ENCODE peak calls at places on chromosomes 4 and X, in seven cellular contexts. I, C, M, V, W, U and Y are unnamed samples.

GRCh38 chr4:109588176-109588575 is 28.1 kb downstream of the MCUB start:
- DNase-seq in I (no peak), M (peak), V (no peak), U (no peak), W (no peak), C (no peak), Y (peak)

GRCh38 chrX:3771756-3772155 is 58.3 kb upstream of the PRKX start:
- DNase-seq in W (no peak), V (no peak), I (no peak), U (no peak), M (no peak), C (no peak), Y (no peak)

GRCh38 chr4:31283689-31284088 is 563.5 kb downstream of the PCDH7 start:
- DNase-seq in U (no peak), I (no peak), M (no peak), W (no peak), V (no peak), C (no peak), Y (no peak)

GRCh38 chrX:136147320-136147901 is at the start of gene FHL1:
- DNase-seq in M (peak), W (peak), I (peak), V (peak), C (peak), U (no peak), Y (peak)

GRCh38 chrX:7028246-7028645 is 119.3 kb upstream of the STS start:
- DNase-seq in V (no peak), W (no peak), U (no peak), I (no peak), C (no peak), M (no peak), Y (no peak)

GRCh38 chr4:24010573-24010972 is 120.7 kb upstream of the PPARGC1A start:
- DNase-seq in V (no peak), M (no peak), W (no peak), U (no peak), I (no peak), C (no peak), Y (no peak)

GRCh38 chr4:168101026-168101425 is 8.7 kb downstream of the ANXA10 start:
- DNase-seq in C (no peak), I (no peak), M (no peak), W (no peak), V (no peak), U (no peak), Y (no peak)

GRCh38 chr4:151169223-151169622 is 69.8 kb downstream of the RPS3A start:
- DNase-seq in U (peak), I (peak), M (no peak), V (no peak), W (peak), C (peak), Y (no peak)

GRCh38 chrX:37998586-37999267 is 7.6 kb upstream of the SYTL5 start:
- DNase-seq in M (no peak), W (no peak), V (no peak), U (no peak), C (no peak), I (no peak), Y (no peak)

GRCh38 chrX:680062-680461 is 49.5 kb downstream of the SHOX start:
- DNase-seq in C (no peak), W (no peak), V (no peak), I (no peak), M (no peak), U (no peak), Y (no peak)

GRCh38 chr4:94766856-94767255 is 9.1 kb downstream of the BMPR1B start:
- DNase-seq in V (no peak), C (no peak), I (no peak), W (no peak), M (no peak), U (no peak), Y (no peak)

GRCh38 chrX:133726211-133726630 is 259.2 kb downstream of the GPC3 start:
- DNase-seq in M (no peak), U (no peak), C (no peak), W (no peak), V (no peak), I (no peak), Y (no peak)

GRCh38 chrX:78104447-78105176 is 564 bp downstream of the PGK1 start:
- DNase-seq in I (peak), W (peak), U (peak), V (peak), M (peak), C (peak), Y (peak)

GRCh38 chr4:41177016-41177415 is 37.3 kb downstream of the APBB2 start:
- DNase-seq in C (no peak), V (no peak), U (no peak), W (no peak), I (no peak), M (no peak), Y (no peak)

GRCh38 chr4:183635737-183636136 is 23.2 kb downstream of the RWDD4 start:
- DNase-seq in M (no peak), I (no peak), W (no peak), U (no peak), V (no peak), C (no peak), Y (no peak)

GRCh38 chrX:68511255-68511654 is 12.4 kb downstream of the YIPF6 start:
- DNase-seq in M (peak), V (peak), U (no peak), W (peak), C (no peak), I (no peak), Y (peak)

GRCh38 chr4:100898844-100899243 is 381.0 kb upstream of the EMCN start:
- DNase-seq in C (no peak), I (no peak), V (no peak), U (no peak), W (no peak), M (no peak), Y (no peak)

GRCh38 chr4:56863441-56864129 is 42.1 kb upstream of the SPINK2 start:
- DNase-seq in I (no peak), U (no peak), M (no peak), C (no peak), W (no peak), V (no peak), Y (no peak)

GRCh38 chrX:111376897-111377601 is 34.9 kb downstream of the DCX start:
- DNase-seq in I (no peak), U (no peak), V (no peak), M (no peak), W (no peak), C (no peak), Y (no peak)

GRCh38 chr4:184364100-184364921 is 110.0 kb downstream of the IRF2 start:
- DNase-seq in M (no peak), W (no peak), V (no peak), U (no peak), C (no peak), I (no peak), Y (no peak)

GRCh38 chr4:813900-814299 is 12.0 kb downstream of the CPLX1 start:
- DNase-seq in V (no peak), I (no peak), C (no peak), U (no peak), W (no peak), M (no peak), Y (no peak)

GRCh38 chrX:102345916-102346315 is 93.9 kb downstream of the NXF2B start:
- DNase-seq in M (peak), C (peak), V (peak), W (peak), U (peak), I (peak), Y (peak)

GRCh38 chr4:187090401-187090800 is 366.7 kb upstream of the FAT1 start:
- DNase-seq in U (no peak), C (no peak), W (no peak), I (no peak), V (no peak), M (no peak), Y (no peak)

GRCh38 chrX:54178100-54178940 is 4.7 kb downstream of the FAM120C start:
- DNase-seq in W (no peak), I (no peak), M (no peak), U (no peak), C (no peak), V (no peak), Y (no peak)

GRCh38 chrX:41043950-41044349 is 41.3 kb upstream of the USP9X start:
- DNase-seq in C (no peak), M (no peak), W (no peak), I (no peak), U (no peak), V (no peak), Y (no peak)

GRCh38 chrX:19040373-19040772 is 56.5 kb upstream of the PHKA2 start:
- DNase-seq in C (no peak), W (no peak), U (no peak), I (no peak), V (no peak), M (no peak), Y (no peak)

GRCh38 chrX:67780694-67781109 is 236.9 kb downstream of the AR start:
- DNase-seq in V (no peak), W (peak), M (no peak), I (peak), C (peak), U (peak), Y (no peak)

GRCh38 chr4:54683616-54684346 is 26.0 kb downstream of the KIT start:
- DNase-seq in C (no peak), I (no peak), M (peak), U (no peak), V (peak), W (no peak), Y (peak)

GRCh38 chr4:26139310-26139924 is 181.4 kb upstream of the RBPJ start:
- DNase-seq in V (no peak), M (no peak), I (no peak), U (no peak), W (no peak), C (no peak), Y (no peak)

GRCh38 chr4:103364066-103364465 is 165.9 kb upstream of the CENPE start:
- DNase-seq in M (no peak), C (no peak), V (no peak), W (no peak), U (no peak), I (no peak), Y (no peak)

GRCh38 chrX:82677281-82677680 is 830.8 kb upstream of the POU3F4 start:
- DNase-seq in W (no peak), U (no peak), I (no peak), C (no peak), M (no peak), V (no peak), Y (no peak)

DNA sequence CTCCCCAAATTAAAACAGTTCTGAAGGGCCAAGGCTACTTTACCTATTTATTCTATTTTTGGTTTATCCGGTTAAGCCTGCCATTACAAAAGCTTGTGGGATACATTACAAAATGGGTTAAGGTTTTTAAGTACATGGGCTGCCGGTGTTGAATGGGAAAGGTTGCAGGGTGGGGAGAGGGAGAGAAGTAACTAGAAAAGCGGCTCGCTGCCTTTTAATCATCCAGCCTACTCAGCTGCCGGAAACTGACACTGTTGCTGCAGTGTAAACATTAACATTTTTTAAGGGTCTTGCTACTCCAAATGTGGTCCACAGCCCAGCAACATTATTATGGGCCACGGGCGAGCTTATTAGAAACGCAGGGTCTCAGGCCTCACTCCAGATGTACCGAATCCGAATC is 1.5 kb upstream of the IL1RAPL1 start:
- DNase-seq in U (no peak), W (no peak), V (no peak), I (no peak), C (no peak), M (no peak), Y (no peak)
- H3K4me3 ChIP-seq in U (peak), W (peak), V (no peak), I (peak), C (no peak), M (no peak), Y (no peak)

DNA sequence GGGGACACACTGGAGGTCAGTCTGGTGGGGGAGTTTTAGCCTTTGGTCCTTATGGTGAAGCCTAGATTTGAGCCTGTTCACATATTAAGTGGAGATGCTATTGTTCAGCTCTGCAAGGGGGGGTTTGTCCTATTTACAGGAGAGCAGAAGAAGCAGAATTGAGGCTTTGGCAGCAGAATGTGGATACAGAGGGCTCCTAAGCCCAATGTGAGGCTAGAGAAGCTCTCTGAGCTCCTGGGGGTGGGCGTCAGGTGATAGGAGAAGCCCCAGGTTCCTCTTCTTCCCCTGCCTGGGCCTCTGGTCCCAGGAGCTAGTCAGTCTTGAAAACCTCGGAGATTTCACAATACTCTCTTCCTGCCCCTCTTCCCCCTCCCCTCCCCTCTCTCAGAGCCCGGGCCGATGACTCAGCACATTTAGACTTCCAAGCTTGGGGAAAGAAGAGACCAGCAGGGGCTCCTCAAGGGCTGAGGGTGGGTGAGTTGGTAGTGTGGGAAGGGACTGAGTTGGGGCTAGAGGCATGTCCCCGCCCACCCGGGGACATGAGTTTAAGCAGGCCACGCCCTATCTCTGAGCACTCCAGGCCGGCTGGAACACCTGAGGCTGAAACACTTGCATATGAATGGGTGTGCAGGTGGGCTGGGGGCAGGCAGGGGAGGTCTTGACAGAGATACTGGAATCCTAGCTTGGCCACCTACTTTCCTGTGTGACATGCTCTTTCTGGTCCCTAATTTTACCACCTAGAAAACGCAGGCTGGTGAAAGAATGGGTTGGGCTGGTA is 3.4 kb downstream of the TFE3 start:
- DNase-seq in M (no peak), V (no peak), W (peak), U (peak), I (peak), C (peak), Y (peak)
- H3K4me3 ChIP-seq in M (no peak), V (no peak), W (peak), U (peak), I (peak), C (no peak), Y (peak)

DNA sequence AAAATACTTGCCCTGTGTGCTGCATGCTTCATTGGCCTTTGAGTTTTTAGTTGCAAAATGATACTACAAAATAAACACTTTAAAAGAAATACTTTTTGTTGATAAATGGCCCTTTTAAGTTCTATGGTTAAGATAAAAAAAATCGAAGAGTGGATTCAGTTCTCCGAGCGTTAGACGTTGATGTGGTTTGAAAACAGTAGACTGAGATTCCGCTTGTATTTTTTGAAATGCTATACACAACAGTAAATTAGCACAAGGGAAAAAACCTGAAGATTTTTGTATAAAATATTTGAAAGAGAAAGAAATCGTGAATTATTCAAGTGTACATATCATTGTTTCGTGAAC is 1.4 kb downstream of the BMP2K start:
- DNase-seq in C (no peak), V (no peak), W (no peak), I (no peak), U (no peak), M (peak), Y (no peak)
- H3K4me3 ChIP-seq in C (peak), V (peak), W (peak), I (peak), U (peak), M (peak), Y (peak)

GRCh38 chrX:50814701-50815476 is 895 bp upstream of the SHROOM4 start:
- DNase-seq in V (no peak), M (no peak), W (no peak), C (no peak), U (no peak), I (no peak), Y (no peak)
- H3K4me3 ChIP-seq in V (no peak), M (no peak), W (peak), C (no peak), U (no peak), I (peak), Y (no peak)

GRCh38 chr4:5019796-5020195 is 538 bp upstream of the CYTL1 start:
- DNase-seq in C (no peak), I (no peak), U (peak), M (no peak), V (no peak), W (no peak), Y (no peak)

GRCh38 chr4:5018603-5019002 is 655 bp downstream of the CYTL1 start:
- DNase-seq in I (no peak), C (no peak), U (peak), V (no peak), M (no peak), W (no peak), Y (no peak)

GRCh38 chr4:5018096-5018495 is 1.2 kb downstream of the CYTL1 start:
- DNase-seq in U (no peak), I (no peak), V (no peak), M (no peak), W (no peak), C (no peak), Y (no peak)

GRCh38 chr4:5020341-5020740 is 1.1 kb upstream of the CYTL1 start:
- DNase-seq in I (no peak), W (no peak), C (no peak), V (no peak), U (peak), M (no peak), Y (no peak)

DNA sequence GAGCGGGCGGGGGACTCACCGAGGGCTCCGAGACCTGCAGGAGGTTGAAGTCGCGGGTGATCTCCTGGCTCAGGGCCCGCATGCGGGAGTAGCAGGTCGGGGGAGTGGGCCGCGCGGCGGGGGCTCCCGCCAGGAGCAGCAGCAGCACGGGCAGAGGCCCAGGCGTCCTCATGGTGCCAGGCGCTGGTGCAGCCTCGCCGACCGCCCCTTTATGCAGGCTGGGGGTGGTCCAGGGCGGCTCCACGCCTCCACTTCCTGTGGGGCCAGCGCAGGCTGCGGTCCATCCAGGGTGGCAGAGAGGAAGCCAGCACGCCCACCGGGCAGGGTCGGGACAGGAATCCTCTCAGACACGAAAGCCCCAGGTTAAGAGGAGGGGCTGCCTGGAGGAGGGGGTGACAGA is at the start of gene CYTL1:
- DNase-seq in V (no peak), M (no peak), U (peak), C (no peak), I (no peak), W (no peak), Y (no peak)
- H3K4me3 ChIP-seq in V (no peak), M (no peak), U (no peak), C (no peak), I (no peak), W (no peak), Y (no peak)

GRCh38 chr4:3341760-3342159 is 48.9 kb downstream of the RGS12 start:
- DNase-seq in U (no peak), W (no peak), I (no peak), M (no peak), V (no peak), C (no peak), Y (no peak)
- H3K4me3 ChIP-seq in U (no peak), W (no peak), I (no peak), M (no peak), V (no peak), C (no peak), Y (no peak)

DNA sequence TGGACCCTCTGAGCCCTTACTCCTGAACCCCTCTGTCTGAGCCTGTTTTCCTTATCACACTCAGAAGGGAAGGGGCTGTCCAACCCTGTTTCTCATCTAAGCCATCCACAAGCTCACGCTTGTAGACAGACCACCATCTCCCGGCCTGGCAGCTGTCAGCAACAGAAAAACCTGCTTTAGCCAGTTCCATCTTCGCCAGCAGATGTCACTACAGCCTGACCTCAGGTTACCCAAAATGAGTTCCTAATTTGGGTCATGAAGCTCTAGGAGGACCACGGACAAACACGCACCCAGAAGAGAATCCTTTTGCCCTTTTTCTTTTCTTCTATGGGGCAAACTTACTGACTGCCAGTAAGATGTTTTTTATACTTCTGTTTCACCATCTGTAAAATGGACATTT is 445.4 kb downstream of the BCOR start:
- DNase-seq in M (no peak), U (no peak), W (no peak), I (no peak), V (no peak), C (no peak), Y (peak)
- H3K4me3 ChIP-seq in M (no peak), U (no peak), W (no peak), I (no peak), V (no peak), C (no peak), Y (no peak)

GRCh38 chr4:66443020-66443419 is 772.7 kb upstream of the EPHA5 start:
- DNase-seq in V (no peak), W (no peak), M (no peak), I (no peak), C (no peak), U (no peak), Y (no peak)
- H3K4me3 ChIP-seq in V (no peak), W (no peak), M (no peak), I (no peak), C (no peak), U (no peak), Y (no peak)

DNA sequence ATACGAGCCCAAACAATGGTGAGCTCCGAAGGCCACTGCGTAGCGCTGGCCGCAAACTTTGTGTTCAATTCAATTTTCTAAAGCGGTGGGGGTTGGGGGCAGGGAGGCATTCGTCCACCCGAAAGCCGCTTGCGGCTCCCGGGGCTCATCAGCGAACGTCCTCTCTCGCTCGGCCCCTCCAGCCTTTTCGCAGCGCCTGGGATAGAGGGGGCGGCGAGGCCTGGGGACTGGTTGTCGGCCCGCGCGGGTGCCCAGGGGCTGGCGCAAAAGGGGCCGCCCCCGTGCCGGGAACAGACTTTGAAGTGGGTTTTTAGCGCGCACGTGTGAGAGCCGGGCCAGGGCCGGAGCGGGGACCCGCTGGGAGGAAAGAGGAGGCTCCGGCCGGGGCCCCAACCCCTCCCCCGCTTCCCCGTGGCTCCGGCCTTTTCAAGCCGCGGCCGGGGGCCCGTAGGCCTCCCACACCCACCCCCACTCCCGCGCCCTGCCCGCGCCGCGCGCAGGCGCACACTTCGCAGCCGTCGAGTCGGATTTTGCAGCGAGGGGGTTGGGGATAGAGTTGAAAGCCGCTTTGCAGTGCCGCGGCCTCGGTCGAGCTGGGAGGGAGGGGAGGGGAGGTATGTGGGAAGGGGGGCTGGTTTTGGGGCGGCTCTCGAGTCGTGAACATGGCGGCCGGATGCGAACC is 8.3 kb downstream of the ZIC3 start:
- DNase-seq in U (no peak), M (no peak), V (no peak), I (no peak), W (no peak), C (no peak), Y (no peak)
- H3K4me3 ChIP-seq in U (no peak), M (no peak), V (no peak), I (no peak), W (no peak), C (no peak), Y (no peak)